ENCODE peak calls at places on chromosomes 3 and 15, in nine cellular contexts. One of them, this sample, is unnamed.

GRCh38 chr3:111321786-111322185 is 220.2 kb upstream of the CD96 start:
- DNase-seq in HCT116: no peak
- DNase-seq in SK-N-SH: no peak
- DNase-seq in tibial artery: no peak
- DNase-seq in psoas muscle: no peak
- DNase-seq in Caco-2: no peak
- DNase-seq in colonic mucosa: no peak
- DNase-seq in pancreas: no peak
- DNase-seq in CD8-positive, alpha-beta memory T cell: no peak
- DNase-seq in this sample: no peak

GRCh38 chr15:39192376-39192775 is 388.5 kb upstream of the THBS1 start:
- DNase-seq in psoas muscle: no peak
- DNase-seq in HCT116: no peak
- DNase-seq in CD8-positive, alpha-beta memory T cell: no peak
- DNase-seq in pancreas: no peak
- DNase-seq in colonic mucosa: no peak
- DNase-seq in Caco-2: no peak
- DNase-seq in SK-N-SH: no peak
- DNase-seq in tibial artery: no peak
- DNase-seq in this sample: no peak

GRCh38 chr15:43105077-43105769 is 615 bp downstream of the UBR1 start:
- DNase-seq in pancreas: peak; percentile 61
- DNase-seq in HCT116: no peak
- DNase-seq in CD8-positive, alpha-beta memory T cell: no peak
- DNase-seq in psoas muscle: no peak
- DNase-seq in Caco-2: peak; percentile 20
- DNase-seq in colonic mucosa: peak; percentile 41
- DNase-seq in SK-N-SH: peak; percentile 21
- DNase-seq in tibial artery: no peak
- DNase-seq in this sample: peak; percentile 15

GRCh38 chr15:77909131-77909940 is 168.2 kb downstream of the TBC1D2B start:
- DNase-seq in psoas muscle: no peak
- DNase-seq in pancreas: no peak
- DNase-seq in tibial artery: peak; percentile 8
- DNase-seq in colonic mucosa: peak; percentile 48
- DNase-seq in HCT116: no peak
- DNase-seq in SK-N-SH: no peak
- DNase-seq in CD8-positive, alpha-beta memory T cell: no peak
- DNase-seq in Caco-2: no peak
- DNase-seq in this sample: no peak

GRCh38 chr3:142495103-142495502 is 47.3 kb upstream of the XRN1 start:
- DNase-seq in pancreas: no peak
- DNase-seq in colonic mucosa: no peak
- DNase-seq in psoas muscle: no peak
- DNase-seq in SK-N-SH: no peak
- DNase-seq in tibial artery: no peak
- DNase-seq in HCT116: no peak
- DNase-seq in CD8-positive, alpha-beta memory T cell: no peak
- DNase-seq in Caco-2: no peak
- DNase-seq in this sample: no peak

GRCh38 chr3:174275336-174275735 is 583.8 kb upstream of the NAALADL2 start:
- DNase-seq in Caco-2: no peak
- DNase-seq in pancreas: no peak
- DNase-seq in HCT116: no peak
- DNase-seq in colonic mucosa: no peak
- DNase-seq in SK-N-SH: no peak
- DNase-seq in tibial artery: no peak
- DNase-seq in CD8-positive, alpha-beta memory T cell: no peak
- DNase-seq in psoas muscle: no peak
- DNase-seq in this sample: no peak

GRCh38 chr15:54187325-54187724 is 209.1 kb downstream of the UNC13C start:
- DNase-seq in Caco-2: no peak
- DNase-seq in HCT116: no peak
- DNase-seq in CD8-positive, alpha-beta memory T cell: no peak
- DNase-seq in colonic mucosa: no peak
- DNase-seq in psoas muscle: no peak
- DNase-seq in pancreas: no peak
- DNase-seq in tibial artery: no peak
- DNase-seq in SK-N-SH: no peak
- DNase-seq in this sample: no peak

GRCh38 chr15:64279131-64279530 is 76.8 kb downstream of the CSNK1G1 start:
- DNase-seq in HCT116: no peak
- DNase-seq in CD8-positive, alpha-beta memory T cell: no peak
- DNase-seq in Caco-2: no peak
- DNase-seq in tibial artery: no peak
- DNase-seq in colonic mucosa: no peak
- DNase-seq in psoas muscle: no peak
- DNase-seq in SK-N-SH: no peak
- DNase-seq in pancreas: no peak
- DNase-seq in this sample: no peak

GRCh38 chr3:138479355-138479964 is 45.0 kb downstream of the ESYT3 start:
- DNase-seq in SK-N-SH: peak; percentile 69
- DNase-seq in HCT116: peak; percentile 35
- DNase-seq in CD8-positive, alpha-beta memory T cell: no peak
- DNase-seq in Caco-2: peak; percentile 60
- DNase-seq in pancreas: no peak
- DNase-seq in colonic mucosa: peak; percentile 40
- DNase-seq in psoas muscle: no peak
- DNase-seq in tibial artery: no peak
- DNase-seq in this sample: peak; percentile 75

GRCh38 chr3:146682176-146682575 is 77.0 kb upstream of the PLSCR5 start:
- DNase-seq in Caco-2: no peak
- DNase-seq in SK-N-SH: no peak
- DNase-seq in tibial artery: no peak
- DNase-seq in colonic mucosa: no peak
- DNase-seq in HCT116: no peak
- DNase-seq in pancreas: no peak
- DNase-seq in psoas muscle: no peak
- DNase-seq in CD8-positive, alpha-beta memory T cell: no peak
- DNase-seq in this sample: no peak

GRCh38 chr3:98733055-98733777 is 29.9 kb upstream of the ST3GAL6 start:
- DNase-seq in HCT116: no peak
- DNase-seq in SK-N-SH: peak; percentile 75
- DNase-seq in tibial artery: peak; percentile 27
- DNase-seq in CD8-positive, alpha-beta memory T cell: no peak
- DNase-seq in pancreas: peak; percentile 22
- DNase-seq in psoas muscle: peak; percentile 32
- DNase-seq in colonic mucosa: peak; percentile 23
- DNase-seq in Caco-2: peak; percentile 7
- DNase-seq in this sample: peak; percentile 64

GRCh38 chr3:183515968-183516851 is 39.3 kb downstream of the KLHL6 start:
- DNase-seq in pancreas: no peak
- DNase-seq in colonic mucosa: no peak
- DNase-seq in SK-N-SH: no peak
- DNase-seq in HCT116: no peak
- DNase-seq in Caco-2: no peak
- DNase-seq in CD8-positive, alpha-beta memory T cell: peak; percentile 47
- DNase-seq in psoas muscle: no peak
- DNase-seq in tibial artery: no peak
- DNase-seq in this sample: no peak

GRCh38 chr3:38128303-38128655 is 8.6 kb downstream of the ACAA1 start:
- DNase-seq in HCT116: no peak
- DNase-seq in Caco-2: no peak
- DNase-seq in CD8-positive, alpha-beta memory T cell: no peak
- DNase-seq in SK-N-SH: no peak
- DNase-seq in tibial artery: no peak
- DNase-seq in colonic mucosa: no peak
- DNase-seq in psoas muscle: no peak
- DNase-seq in pancreas: no peak
- DNase-seq in this sample: no peak

GRCh38 chr3:111667621-111668239 is 72.6 kb upstream of the ZBED2 start:
- DNase-seq in pancreas: peak; percentile 33
- DNase-seq in colonic mucosa: peak; percentile 48
- DNase-seq in HCT116: no peak
- DNase-seq in Caco-2: no peak
- DNase-seq in SK-N-SH: no peak
- DNase-seq in CD8-positive, alpha-beta memory T cell: peak; percentile 63
- DNase-seq in tibial artery: peak; percentile 66
- DNase-seq in psoas muscle: peak; percentile 21
- DNase-seq in this sample: no peak

GRCh38 chr3:139425745-139426400 is 36.4 kb upstream of the COPB2 start:
- DNase-seq in pancreas: no peak
- DNase-seq in CD8-positive, alpha-beta memory T cell: no peak
- DNase-seq in tibial artery: no peak
- DNase-seq in psoas muscle: no peak
- DNase-seq in colonic mucosa: no peak
- DNase-seq in HCT116: no peak
- DNase-seq in SK-N-SH: no peak
- DNase-seq in Caco-2: no peak
- DNase-seq in this sample: no peak

DNA sequence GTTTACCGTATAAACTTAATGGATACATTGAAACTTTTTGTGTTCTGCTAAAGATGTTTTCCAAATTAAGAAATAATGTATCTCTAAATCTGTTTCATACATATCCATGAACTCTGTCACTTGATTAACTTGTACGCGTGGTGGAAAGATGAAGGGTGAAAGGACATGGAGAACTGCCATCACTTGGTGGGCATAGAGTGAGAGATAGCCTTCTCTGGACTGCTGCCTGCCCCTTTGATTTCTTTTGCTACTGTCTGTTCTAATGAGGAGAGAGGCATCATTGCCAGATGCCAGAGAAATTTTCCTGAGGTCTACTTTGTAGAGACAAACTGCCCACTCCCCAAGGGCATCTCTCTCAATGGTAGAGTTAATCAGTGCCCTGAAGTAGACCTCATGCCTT is 120.5 kb downstream of the SLMAP start:
- DNase-seq in Caco-2: no peak
- DNase-seq in tibial artery: no peak
- DNase-seq in CD8-positive, alpha-beta memory T cell: no peak
- DNase-seq in psoas muscle: no peak
- DNase-seq in colonic mucosa: no peak
- DNase-seq in pancreas: no peak
- DNase-seq in HCT116: no peak
- DNase-seq in SK-N-SH: peak; percentile 3
- DNase-seq in this sample: no peak
- H3K4me1 ChIP-seq in Caco-2: no peaks in the 10 kb centered on the region
- H3K4me1 ChIP-seq in tibial artery: no peaks in the 10 kb centered on the region
- H3K4me1 ChIP-seq in CD8-positive, alpha-beta memory T cell: no peaks in the 10 kb centered on the region
- H3K4me1 ChIP-seq in psoas muscle: no peaks in the 10 kb centered on the region
- H3K4me1 ChIP-seq in colonic mucosa: no peaks in the 10 kb centered on the region
- H3K4me1 ChIP-seq in pancreas: no peaks in the 10 kb centered on the region
- H3K4me1 ChIP-seq in HCT116: no peaks in the 10 kb centered on the region
- H3K4me1 ChIP-seq in SK-N-SH: no peaks in the 10 kb centered on the region
- H3K4me1 ChIP-seq in this sample: no peaks in the 10 kb centered on the region

GRCh38 chr15:27481768-27482167 is 510.8 kb downstream of the GABRG3 start:
- DNase-seq in pancreas: no peak
- DNase-seq in psoas muscle: no peak
- DNase-seq in tibial artery: no peak
- DNase-seq in SK-N-SH: no peak
- DNase-seq in Caco-2: no peak
- DNase-seq in colonic mucosa: no peak
- DNase-seq in HCT116: no peak
- DNase-seq in CD8-positive, alpha-beta memory T cell: no peak
- DNase-seq in this sample: no peak
- H3K9me3 ChIP-seq in pancreas: no peaks in the 10 kb centered on the region
- H3K9me3 ChIP-seq in psoas muscle: no peaks in the 10 kb centered on the region
- H3K9me3 ChIP-seq in tibial artery: no peaks in the 10 kb centered on the region
- H3K9me3 ChIP-seq in SK-N-SH: no peaks in the 10 kb centered on the region
- H3K9me3 ChIP-seq in Caco-2: peaks cover 2% of the 10 kb centered on the region
- H3K9me3 ChIP-seq in colonic mucosa: no peaks in the 10 kb centered on the region
- H3K9me3 ChIP-seq in HCT116: peaks cover 24% of the 10 kb centered on the region
- H3K9me3 ChIP-seq in CD8-positive, alpha-beta memory T cell: no peaks in the 10 kb centered on the region
- H3K9me3 ChIP-seq in this sample: no peaks in the 10 kb centered on the region

DNA sequence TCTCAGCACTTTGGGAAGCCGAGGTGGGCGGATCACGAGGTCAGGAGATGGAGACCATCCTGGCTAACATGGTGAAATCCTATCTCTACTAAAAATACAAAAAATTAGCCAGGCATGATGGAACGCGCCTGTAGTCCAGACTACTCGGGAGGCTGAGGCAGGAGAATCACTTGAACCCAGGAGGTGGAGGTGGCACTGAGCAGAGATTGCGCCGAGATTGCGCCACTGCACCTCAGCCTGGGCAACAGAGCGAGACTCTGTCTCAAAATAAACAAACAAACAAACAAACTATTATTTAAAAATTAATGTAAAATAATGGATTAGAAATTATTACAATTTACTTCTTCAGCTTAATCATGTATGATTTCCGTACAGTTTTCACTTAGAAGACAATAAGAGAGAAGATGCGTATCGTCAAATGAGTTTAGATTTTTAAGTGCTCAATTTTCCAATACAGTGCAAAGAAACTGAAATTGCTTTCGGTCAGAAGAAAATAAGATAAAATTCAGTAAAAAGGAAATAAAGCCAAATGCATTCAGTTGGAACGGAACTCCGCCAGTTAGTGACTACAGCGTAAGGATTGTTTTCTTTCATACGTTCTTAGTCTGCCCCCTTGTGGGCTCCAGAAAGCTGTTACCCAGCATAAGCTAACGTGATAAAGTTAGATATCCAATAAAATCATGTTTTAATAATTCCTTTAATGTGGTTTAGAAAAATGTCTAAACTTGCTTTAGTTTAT is 24.8 kb downstream of the AADAC start:
- DNase-seq in pancreas: peak; percentile 57
- DNase-seq in CD8-positive, alpha-beta memory T cell: no peak
- DNase-seq in colonic mucosa: peak; percentile 62
- DNase-seq in HCT116: peak; percentile 75
- DNase-seq in psoas muscle: no peak
- DNase-seq in Caco-2: peak; percentile 60
- DNase-seq in tibial artery: peak; percentile 29
- DNase-seq in SK-N-SH: peak; percentile 31
- DNase-seq in this sample: peak; percentile 67
- H3K4me3 ChIP-seq in pancreas: peak overlapping the region; percentile 29
- H3K4me3 ChIP-seq in CD8-positive, alpha-beta memory T cell: no peak overlapping the region
- H3K4me3 ChIP-seq in colonic mucosa: no peak overlapping the region
- H3K4me3 ChIP-seq in HCT116: peak overlapping the region; percentile 21
- H3K4me3 ChIP-seq in psoas muscle: peak overlapping the region; percentile 26
- H3K4me3 ChIP-seq in Caco-2: no peak overlapping the region
- H3K4me3 ChIP-seq in tibial artery: peak overlapping the region; percentile 32
- H3K4me3 ChIP-seq in SK-N-SH: peak overlapping the region; percentile 45
- H3K4me3 ChIP-seq in this sample: no peak overlapping the region

GRCh38 chr15:72488558-72488957 is 14.4 kb downstream of the ARIH1 start:
- DNase-seq in pancreas: no peak
- DNase-seq in HCT116: no peak
- DNase-seq in CD8-positive, alpha-beta memory T cell: no peak
- DNase-seq in SK-N-SH: no peak
- DNase-seq in psoas muscle: no peak
- DNase-seq in tibial artery: no peak
- DNase-seq in Caco-2: no peak
- DNase-seq in colonic mucosa: no peak
- DNase-seq in this sample: no peak

GRCh38 chr15:72487070-72487797 is 13.1 kb downstream of the ARIH1 start:
- DNase-seq in tibial artery: no peak
- DNase-seq in HCT116: no peak
- DNase-seq in Caco-2: no peak
- DNase-seq in psoas muscle: no peak
- DNase-seq in CD8-positive, alpha-beta memory T cell: no peak
- DNase-seq in pancreas: no peak
- DNase-seq in SK-N-SH: no peak
- DNase-seq in colonic mucosa: no peak
- DNase-seq in this sample: no peak

GRCh38 chr15:72483279-72483678 is 9.1 kb downstream of the ARIH1 start:
- DNase-seq in SK-N-SH: no peak
- DNase-seq in HCT116: no peak
- DNase-seq in CD8-positive, alpha-beta memory T cell: no peak
- DNase-seq in colonic mucosa: no peak
- DNase-seq in tibial artery: no peak
- DNase-seq in Caco-2: no peak
- DNase-seq in pancreas: no peak
- DNase-seq in psoas muscle: no peak
- DNase-seq in this sample: no peak

GRCh38 chr15:72482275-72482674 is 8.1 kb downstream of the ARIH1 start:
- DNase-seq in pancreas: no peak
- DNase-seq in tibial artery: no peak
- DNase-seq in SK-N-SH: no peak
- DNase-seq in CD8-positive, alpha-beta memory T cell: no peak
- DNase-seq in colonic mucosa: no peak
- DNase-seq in HCT116: no peak
- DNase-seq in Caco-2: no peak
- DNase-seq in psoas muscle: no peak
- DNase-seq in this sample: no peak

GRCh38 chr15:72486144-72486543 is 12.0 kb downstream of the ARIH1 start:
- DNase-seq in psoas muscle: no peak
- DNase-seq in CD8-positive, alpha-beta memory T cell: no peak
- DNase-seq in Caco-2: no peak
- DNase-seq in HCT116: no peak
- DNase-seq in SK-N-SH: no peak
- DNase-seq in tibial artery: no peak
- DNase-seq in pancreas: no peak
- DNase-seq in colonic mucosa: no peak
- DNase-seq in this sample: no peak
- H3K4me1 ChIP-seq in psoas muscle: peaks cover 75% of the 10 kb centered on the region
- H3K4me1 ChIP-seq in CD8-positive, alpha-beta memory T cell: peaks cover 74% of the 10 kb centered on the region
- H3K4me1 ChIP-seq in Caco-2: peaks cover 3% of the 10 kb centered on the region
- H3K4me1 ChIP-seq in HCT116: no peaks in the 10 kb centered on the region
- H3K4me1 ChIP-seq in SK-N-SH: no peaks in the 10 kb centered on the region
- H3K4me1 ChIP-seq in tibial artery: no peaks in the 10 kb centered on the region
- H3K4me1 ChIP-seq in pancreas: peaks cover 23% of the 10 kb centered on the region
- H3K4me1 ChIP-seq in colonic mucosa: peaks cover 3% of the 10 kb centered on the region
- H3K4me1 ChIP-seq in this sample: no peaks in the 10 kb centered on the region

This sample was measured in HAP-1.